ENCODE peak calls at places on chromosomes 16 and 17, in four cellular contexts. One of them, this sample, is unnamed.

GRCh38 chr17:39699818-39700147 is at the start of gene ERBB2:
- DNase-seq in HFF-Myc: no peak
- DNase-seq in NCI-H1417: no peak
- DNase-seq in glutamatergic neuron: no peak
- DNase-seq in this sample: no peak

GRCh38 chr16:25027781-25028180 is 12.6 kb upstream of the ARHGAP17 start:
- DNase-seq in HFF-Myc: no peak
- DNase-seq in NCI-H1417: no peak
- DNase-seq in glutamatergic neuron: no peak
- DNase-seq in this sample: no peak

GRCh38 chr17:5662409-5663150 is 78.3 kb upstream of the NLRP1 start:
- DNase-seq in HFF-Myc: no peak
- DNase-seq in NCI-H1417: no peak
- DNase-seq in glutamatergic neuron: no peak
- DNase-seq in this sample: no peak

GRCh38 chr16:80509872-80510271 is 30.9 kb upstream of the DYNLRB2 start:
- DNase-seq in HFF-Myc: no peak
- DNase-seq in NCI-H1417: no peak
- DNase-seq in glutamatergic neuron: no peak
- DNase-seq in this sample: no peak

GRCh38 chr16:5031601-5032000 is 2.1 kb downstream of the NAGPA start:
- DNase-seq in HFF-Myc: no peak
- DNase-seq in NCI-H1417: no peak
- DNase-seq in glutamatergic neuron: no peak
- DNase-seq in this sample: no peak

GRCh38 chr16:31700530-31701388 is 172.8 kb upstream of the ZNF267 start:
- DNase-seq in HFF-Myc: no peak
- DNase-seq in NCI-H1417: peak; percentile 85
- DNase-seq in glutamatergic neuron: peak; percentile 88
- DNase-seq in this sample: no peak

GRCh38 chr16:21336231-21336630 is 58.1 kb upstream of the CRYM start:
- DNase-seq in HFF-Myc: no peak
- DNase-seq in NCI-H1417: no peak
- DNase-seq in glutamatergic neuron: no peak
- DNase-seq in this sample: no peak

GRCh38 chr17:74633261-74633783 is 9.8 kb upstream of the CD300E start:
- DNase-seq in HFF-Myc: no peak
- DNase-seq in NCI-H1417: peak; percentile 5
- DNase-seq in glutamatergic neuron: no peak
- DNase-seq in this sample: no peak

GRCh38 chr17:49707246-49707607 is 537 bp downstream of the SLC35B1 start:
- DNase-seq in HFF-Myc: no peak
- DNase-seq in NCI-H1417: no peak
- DNase-seq in glutamatergic neuron: no peak
- DNase-seq in this sample: no peak

GRCh38 chr17:76132574-76133338 is 8.3 kb downstream of the FOXJ1 start:
- DNase-seq in HFF-Myc: no peak
- DNase-seq in NCI-H1417: peak; percentile 80
- DNase-seq in glutamatergic neuron: no peak
- DNase-seq in this sample: no peak

GRCh38 chr16:10868089-10868488 is 8.9 kb upstream of the CIITA start:
- DNase-seq in HFF-Myc: no peak
- DNase-seq in NCI-H1417: no peak
- DNase-seq in glutamatergic neuron: no peak
- DNase-seq in this sample: no peak

GRCh38 chr17:43849116-43849515 is 2.1 kb downstream of the CD300LG start:
- DNase-seq in HFF-Myc: no peak
- DNase-seq in NCI-H1417: no peak
- DNase-seq in glutamatergic neuron: no peak
- DNase-seq in this sample: no peak

GRCh38 chr17:16940116-16940881 is 31.6 kb downstream of the TNFRSF13B start:
- DNase-seq in HFF-Myc: no peak
- DNase-seq in NCI-H1417: no peak
- DNase-seq in glutamatergic neuron: no peak
- DNase-seq in this sample: no peak

GRCh38 chr17:72609501-72609900 is 483.0 kb downstream of the SLC39A11 start:
- DNase-seq in HFF-Myc: no peak
- DNase-seq in NCI-H1417: no peak
- DNase-seq in glutamatergic neuron: no peak
- DNase-seq in this sample: no peak

GRCh38 chr17:7611635-7612293 is 2.9 kb downstream of the FXR2 start:
- DNase-seq in HFF-Myc: no peak
- DNase-seq in NCI-H1417: no peak
- DNase-seq in glutamatergic neuron: no peak
- DNase-seq in this sample: no peak

GRCh38 chr17:31321971-31322370 is 549 bp upstream of the EVI2A start:
- DNase-seq in HFF-Myc: no peak
- DNase-seq in NCI-H1417: no peak
- DNase-seq in glutamatergic neuron: no peak
- DNase-seq in this sample: no peak

GRCh38 chr16:66984902-66985311 is 3.5 kb upstream of the CES4A start:
- DNase-seq in HFF-Myc: no peak
- DNase-seq in NCI-H1417: no peak
- DNase-seq in glutamatergic neuron: no peak
- DNase-seq in this sample: no peak

This sample was measured in GM12864.